ENCODE peak calls at places on chromosomes 16 and 17, in seven cellular contexts. One of them, this sample, is unnamed.
A peak's percentile ranks its signal among the peaks of the same experiment; 100 is the strongest.

GRCh38 chr16:1708768-1709180 is 2.8 kb downstream of the MAPK8IP3 start:
- DNase-seq in fibroblast of the conjunctiva: no peak
- DNase-seq in amniotic stem cell: no peak
- DNase-seq in tibial nerve: no peak
- DNase-seq in nephron progenitor cell: no peak
- DNase-seq in stomach: no peak
- DNase-seq in activated CD4-positive, alpha-beta T cell treated with anti-CD3 and anti-CD28 coated beads for 4 hours: no peak
- DNase-seq in this sample: no peak

GRCh38 chr16:81567087-81567486 is 122.5 kb downstream of the CMIP start:
- DNase-seq in amniotic stem cell: no peak
- DNase-seq in fibroblast of the conjunctiva: no peak
- DNase-seq in tibial nerve: no peak
- DNase-seq in stomach: no peak
- DNase-seq in activated CD4-positive, alpha-beta T cell treated with anti-CD3 and anti-CD28 coated beads for 4 hours: no peak
- DNase-seq in nephron progenitor cell: no peak
- DNase-seq in this sample: no peak

GRCh38 chr16:55836158-55836611 is 3.3 kb upstream of the CES1 start:
- DNase-seq in tibial nerve: no peak
- DNase-seq in activated CD4-positive, alpha-beta T cell treated with anti-CD3 and anti-CD28 coated beads for 4 hours: no peak
- DNase-seq in fibroblast of the conjunctiva: no peak
- DNase-seq in amniotic stem cell: no peak
- DNase-seq in stomach: no peak
- DNase-seq in nephron progenitor cell: no peak
- DNase-seq in this sample: no peak

GRCh38 chr16:67548265-67549126 is 13.8 kb upstream of the CTCF start:
- DNase-seq in activated CD4-positive, alpha-beta T cell treated with anti-CD3 and anti-CD28 coated beads for 4 hours: no peak
- DNase-seq in nephron progenitor cell: no peak
- DNase-seq in stomach: no peak
- DNase-seq in tibial nerve: no peak
- DNase-seq in amniotic stem cell: no peak
- DNase-seq in fibroblast of the conjunctiva: no peak
- DNase-seq in this sample: no peak

GRCh38 chr17:69444023-69444422 is 29.5 kb downstream of the MAP2K6 start:
- DNase-seq in activated CD4-positive, alpha-beta T cell treated with anti-CD3 and anti-CD28 coated beads for 4 hours: no peak
- DNase-seq in fibroblast of the conjunctiva: no peak
- DNase-seq in amniotic stem cell: no peak
- DNase-seq in nephron progenitor cell: no peak
- DNase-seq in stomach: no peak
- DNase-seq in tibial nerve: no peak
- DNase-seq in this sample: no peak

GRCh38 chr16:85868495-85868894 is 30.5 kb upstream of the IRF8 start:
- DNase-seq in amniotic stem cell: no peak
- DNase-seq in tibial nerve: no peak
- DNase-seq in nephron progenitor cell: no peak
- DNase-seq in activated CD4-positive, alpha-beta T cell treated with anti-CD3 and anti-CD28 coated beads for 4 hours: no peak
- DNase-seq in stomach: no peak
- DNase-seq in fibroblast of the conjunctiva: no peak
- DNase-seq in this sample: no peak

GRCh38 chr17:732788-733720 is 658 bp downstream of the TLCD3A start:
- DNase-seq in amniotic stem cell: no peak
- DNase-seq in activated CD4-positive, alpha-beta T cell treated with anti-CD3 and anti-CD28 coated beads for 4 hours: peak; percentile 43
- DNase-seq in stomach: peak; percentile 61
- DNase-seq in fibroblast of the conjunctiva: no peak
- DNase-seq in nephron progenitor cell: peak; percentile 62
- DNase-seq in tibial nerve: no peak
- DNase-seq in this sample: no peak

GRCh38 chr16:70788668-70789161 is 12.2 kb downstream of the VAC14 start:
- DNase-seq in nephron progenitor cell: no peak
- DNase-seq in stomach: no peak
- DNase-seq in activated CD4-positive, alpha-beta T cell treated with anti-CD3 and anti-CD28 coated beads for 4 hours: no peak
- DNase-seq in fibroblast of the conjunctiva: peak; percentile 75
- DNase-seq in tibial nerve: no peak
- DNase-seq in amniotic stem cell: no peak
- DNase-seq in this sample: no peak

GRCh38 chr16:46789499-46790414 is 41.2 kb downstream of the C16orf87 start:
- DNase-seq in activated CD4-positive, alpha-beta T cell treated with anti-CD3 and anti-CD28 coated beads for 4 hours: peak; percentile 78
- DNase-seq in amniotic stem cell: peak; percentile 9
- DNase-seq in fibroblast of the conjunctiva: peak; percentile 26
- DNase-seq in tibial nerve: peak; percentile 58
- DNase-seq in nephron progenitor cell: peak; percentile 74
- DNase-seq in stomach: peak; percentile 82
- DNase-seq in this sample: peak; percentile 70

GRCh38 chr16:9206156-9206555 is 114.7 kb downstream of the HAPSTR1 start:
- DNase-seq in amniotic stem cell: no peak
- DNase-seq in tibial nerve: no peak
- DNase-seq in nephron progenitor cell: no peak
- DNase-seq in fibroblast of the conjunctiva: no peak
- DNase-seq in activated CD4-positive, alpha-beta T cell treated with anti-CD3 and anti-CD28 coated beads for 4 hours: no peak
- DNase-seq in stomach: no peak
- DNase-seq in this sample: no peak

GRCh38 chr16:1037023-1037933 is 35.3 kb upstream of the SSTR5 start:
- DNase-seq in tibial nerve: no peak
- DNase-seq in fibroblast of the conjunctiva: no peak
- DNase-seq in amniotic stem cell: no peak
- DNase-seq in stomach: no peak
- DNase-seq in nephron progenitor cell: no peak
- DNase-seq in activated CD4-positive, alpha-beta T cell treated with anti-CD3 and anti-CD28 coated beads for 4 hours: no peak
- DNase-seq in this sample: no peak

GRCh38 chr17:82345151-82345976 is 11.8 kb upstream of the SECTM1 start:
- DNase-seq in amniotic stem cell: no peak
- DNase-seq in stomach: no peak
- DNase-seq in fibroblast of the conjunctiva: no peak
- DNase-seq in tibial nerve: no peak
- DNase-seq in nephron progenitor cell: no peak
- DNase-seq in activated CD4-positive, alpha-beta T cell treated with anti-CD3 and anti-CD28 coated beads for 4 hours: no peak
- DNase-seq in this sample: no peak

GRCh38 chr16:87395181-87395842 is 3.2 kb downstream of the MAP1LC3B start:
- DNase-seq in activated CD4-positive, alpha-beta T cell treated with anti-CD3 and anti-CD28 coated beads for 4 hours: no peak
- DNase-seq in fibroblast of the conjunctiva: no peak
- DNase-seq in amniotic stem cell: no peak
- DNase-seq in tibial nerve: no peak
- DNase-seq in stomach: no peak
- DNase-seq in nephron progenitor cell: no peak
- DNase-seq in this sample: no peak

GRCh38 chr17:71287246-71287828 is 833.5 kb upstream of the SOX9 start:
- DNase-seq in amniotic stem cell: no peak
- DNase-seq in tibial nerve: no peak
- DNase-seq in stomach: no peak
- DNase-seq in nephron progenitor cell: peak; percentile 31
- DNase-seq in activated CD4-positive, alpha-beta T cell treated with anti-CD3 and anti-CD28 coated beads for 4 hours: no peak
- DNase-seq in fibroblast of the conjunctiva: no peak
- DNase-seq in this sample: no peak

GRCh38 chr16:56372938-56373337 is 52.4 kb downstream of the AMFR start:
- DNase-seq in nephron progenitor cell: peak; percentile 35
- DNase-seq in stomach: no peak
- DNase-seq in amniotic stem cell: no peak
- DNase-seq in fibroblast of the conjunctiva: no peak
- DNase-seq in tibial nerve: no peak
- DNase-seq in activated CD4-positive, alpha-beta T cell treated with anti-CD3 and anti-CD28 coated beads for 4 hours: no peak
- DNase-seq in this sample: no peak

GRCh38 chr17:82892869-82893565 is 53.2 kb upstream of the ZNF750 start:
- DNase-seq in tibial nerve: no peak
- DNase-seq in activated CD4-positive, alpha-beta T cell treated with anti-CD3 and anti-CD28 coated beads for 4 hours: peak; percentile 70
- DNase-seq in amniotic stem cell: no peak
- DNase-seq in stomach: peak; percentile 77
- DNase-seq in nephron progenitor cell: no peak
- DNase-seq in fibroblast of the conjunctiva: no peak
- DNase-seq in this sample: peak; percentile 48

GRCh38 chr16:24776486-24777220 is 47.2 kb downstream of the TNRC6A start:
- DNase-seq in activated CD4-positive, alpha-beta T cell treated with anti-CD3 and anti-CD28 coated beads for 4 hours: no peak
- DNase-seq in nephron progenitor cell: no peak
- DNase-seq in amniotic stem cell: no peak
- DNase-seq in stomach: peak; percentile 43
- DNase-seq in fibroblast of the conjunctiva: peak; percentile 18
- DNase-seq in tibial nerve: peak; percentile 33
- DNase-seq in this sample: no peak

GRCh38 chr17:58333396-58334207 is 5.0 kb upstream of the TSPOAP1 start:
- DNase-seq in tibial nerve: no peak
- DNase-seq in nephron progenitor cell: no peak
- DNase-seq in activated CD4-positive, alpha-beta T cell treated with anti-CD3 and anti-CD28 coated beads for 4 hours: no peak
- DNase-seq in fibroblast of the conjunctiva: no peak
- DNase-seq in amniotic stem cell: no peak
- DNase-seq in stomach: no peak
- DNase-seq in this sample: no peak

GRCh38 chr16:2985893-2986355 is 5.7 kb upstream of the PKMYT1 start:
- DNase-seq in fibroblast of the conjunctiva: no peak
- DNase-seq in stomach: peak; percentile 68
- DNase-seq in activated CD4-positive, alpha-beta T cell treated with anti-CD3 and anti-CD28 coated beads for 4 hours: no peak
- DNase-seq in tibial nerve: no peak
- DNase-seq in amniotic stem cell: no peak
- DNase-seq in nephron progenitor cell: no peak
- DNase-seq in this sample: no peak

GRCh38 chr16:69150146-69150865 is 17.9 kb downstream of the UTP4 start:
- DNase-seq in stomach: peak; percentile 53
- DNase-seq in fibroblast of the conjunctiva: peak; percentile 80
- DNase-seq in activated CD4-positive, alpha-beta T cell treated with anti-CD3 and anti-CD28 coated beads for 4 hours: peak; percentile 40
- DNase-seq in nephron progenitor cell: peak; percentile 50
- DNase-seq in tibial nerve: peak; percentile 94
- DNase-seq in amniotic stem cell: peak; percentile 39
- DNase-seq in this sample: peak; percentile 45

GRCh38 chr16:10521681-10522274 is 58.6 kb downstream of the EMP2 start:
- DNase-seq in nephron progenitor cell: peak; percentile 60
- DNase-seq in amniotic stem cell: peak; percentile 3
- DNase-seq in activated CD4-positive, alpha-beta T cell treated with anti-CD3 and anti-CD28 coated beads for 4 hours: peak; percentile 6
- DNase-seq in fibroblast of the conjunctiva: peak; percentile 24
- DNase-seq in stomach: peak; percentile 65
- DNase-seq in tibial nerve: peak; percentile 69
- DNase-seq in this sample: peak; percentile 14

GRCh38 chr17:44159519-44160210 is 10.8 kb upstream of the ASB16 start:
- DNase-seq in tibial nerve: no peak
- DNase-seq in fibroblast of the conjunctiva: no peak
- DNase-seq in nephron progenitor cell: no peak
- DNase-seq in amniotic stem cell: no peak
- DNase-seq in activated CD4-positive, alpha-beta T cell treated with anti-CD3 and anti-CD28 coated beads for 4 hours: peak; percentile 23
- DNase-seq in stomach: no peak
- DNase-seq in this sample: peak; percentile 24

GRCh38 chr17:63692195-63692816 is 7.6 kb downstream of the LIMD2 start:
- DNase-seq in stomach: no peak
- DNase-seq in tibial nerve: no peak
- DNase-seq in fibroblast of the conjunctiva: no peak
- DNase-seq in amniotic stem cell: no peak
- DNase-seq in nephron progenitor cell: no peak
- DNase-seq in activated CD4-positive, alpha-beta T cell treated with anti-CD3 and anti-CD28 coated beads for 4 hours: no peak
- DNase-seq in this sample: no peak

GRCh38 chr17:1755252-1755992 is 6.4 kb upstream of the SERPINF1 start:
- DNase-seq in tibial nerve: no peak
- DNase-seq in stomach: no peak
- DNase-seq in nephron progenitor cell: no peak
- DNase-seq in amniotic stem cell: no peak
- DNase-seq in activated CD4-positive, alpha-beta T cell treated with anti-CD3 and anti-CD28 coated beads for 4 hours: no peak
- DNase-seq in fibroblast of the conjunctiva: no peak
- DNase-seq in this sample: no peak

GRCh38 chr16:48164907-48165715 is 9.3 kb upstream of the ABCC12 start:
- DNase-seq in fibroblast of the conjunctiva: peak; percentile 51
- DNase-seq in stomach: peak; percentile 80
- DNase-seq in activated CD4-positive, alpha-beta T cell treated with anti-CD3 and anti-CD28 coated beads for 4 hours: peak; percentile 48
- DNase-seq in amniotic stem cell: peak; percentile 43
- DNase-seq in nephron progenitor cell: peak; percentile 85
- DNase-seq in tibial nerve: peak; percentile 68
- DNase-seq in this sample: peak; percentile 49

GRCh38 chr17:40648326-40648968 is 829 bp upstream of the SMARCE1 start:
- DNase-seq in tibial nerve: no peak
- DNase-seq in activated CD4-positive, alpha-beta T cell treated with anti-CD3 and anti-CD28 coated beads for 4 hours: no peak
- DNase-seq in amniotic stem cell: no peak
- DNase-seq in stomach: peak; percentile 37
- DNase-seq in fibroblast of the conjunctiva: no peak
- DNase-seq in nephron progenitor cell: no peak
- DNase-seq in this sample: no peak

GRCh38 chr17:69605571-69605970 is 191.1 kb downstream of the MAP2K6 start:
- DNase-seq in tibial nerve: no peak
- DNase-seq in nephron progenitor cell: no peak
- DNase-seq in fibroblast of the conjunctiva: no peak
- DNase-seq in activated CD4-positive, alpha-beta T cell treated with anti-CD3 and anti-CD28 coated beads for 4 hours: no peak
- DNase-seq in amniotic stem cell: no peak
- DNase-seq in stomach: no peak
- DNase-seq in this sample: no peak

GRCh38 chr16:23408242-23409201 is 44.5 kb downstream of the COG7 start:
- DNase-seq in stomach: no peak
- DNase-seq in tibial nerve: peak; percentile 27
- DNase-seq in activated CD4-positive, alpha-beta T cell treated with anti-CD3 and anti-CD28 coated beads for 4 hours: no peak
- DNase-seq in fibroblast of the conjunctiva: no peak
- DNase-seq in nephron progenitor cell: no peak
- DNase-seq in amniotic stem cell: no peak
- DNase-seq in this sample: no peak

GRCh38 chr17:9307313-9307998 is 268.2 kb downstream of the STX8 start:
- DNase-seq in amniotic stem cell: no peak
- DNase-seq in tibial nerve: no peak
- DNase-seq in activated CD4-positive, alpha-beta T cell treated with anti-CD3 and anti-CD28 coated beads for 4 hours: no peak
- DNase-seq in nephron progenitor cell: no peak
- DNase-seq in stomach: no peak
- DNase-seq in fibroblast of the conjunctiva: no peak
- DNase-seq in this sample: no peak

This sample was measured in activated T-cell treated with anti-CD3 and anti-CD28 coated beads for 4 hours.